ENCODE peak calls at places on chromosomes 16 and 17, in four cellular contexts. I, J, A and X are unnamed samples.

GRCh38 chr17:27491713-27492190 is 35.5 kb downstream of the KSR1 start:
- DNase-seq in I (no peak), J (no peak), A (no peak), X (peak; percentile 90)

GRCh38 chr16:49778202-49778601 is 77.7 kb downstream of the ZNF423 start:
- DNase-seq in I (no peak), J (no peak), A (no peak), X (no peak)

GRCh38 chr17:27848941-27849340 is 44.2 kb downstream of the LYRM9 start:
- DNase-seq in I (no peak), J (no peak), A (no peak), X (no peak)

GRCh38 chr17:82923366-82924113 is 83.7 kb upstream of the ZNF750 start:
- DNase-seq in I (no peak), J (no peak), A (no peak), X (no peak)

GRCh38 chr16:66357523-66357928 is 9.0 kb upstream of the CDH5 start:
- DNase-seq in I (no peak), J (no peak), A (peak; percentile 61), X (peak; percentile 74)

GRCh38 chr17:13311301-13311700 is 290.4 kb downstream of the HS3ST3A1 start:
- DNase-seq in I (no peak), J (no peak), A (no peak), X (no peak)

GRCh38 chr17:45289316-45290268 is 27.2 kb downstream of the MAP3K14 start:
- DNase-seq in I (no peak), J (no peak), A (no peak), X (no peak)

GRCh38 chr17:39787038-39787437 is 49.3 kb downstream of the GRB7 start:
- DNase-seq in I (no peak), J (no peak), A (no peak), X (no peak)

GRCh38 chr17:1590031-1590746 is 27.6 kb upstream of the PITPNA start:
- DNase-seq in I (no peak), J (no peak), A (peak; percentile 90), X (peak; percentile 49)

GRCh38 chr17:7586673-7587419 is 3.0 kb downstream of the SOX15 start:
- DNase-seq in I (no peak), J (peak; percentile 49), A (peak; percentile 62), X (peak; percentile 64)

GRCh38 chr16:75236232-75236631 is 15.2 kb downstream of the BCAR1 start:
- DNase-seq in I (no peak), J (no peak), A (no peak), X (no peak)

GRCh38 chr17:45857977-45858708 is 13.5 kb downstream of the SPPL2C start:
- DNase-seq in I (no peak), J (peak; percentile 70), A (peak; percentile 40), X (peak; percentile 40)

GRCh38 chr17:31126318-31126717 is 31.5 kb downstream of the NF1 start:
- DNase-seq in I (no peak), J (no peak), A (no peak), X (no peak)

GRCh38 chr17:81928497-81929252 is 1.1 kb upstream of the MAFG start:
- DNase-seq in I (no peak), J (no peak), A (no peak), X (no peak)

GRCh38 chr16:74186589-74186988 is 110.0 kb upstream of the PSMD7 start:
- DNase-seq in I (no peak), J (no peak), A (no peak), X (no peak)

GRCh38 chr17:48043171-48043570 is 5.0 kb upstream of the NFE2L1 start:
- DNase-seq in I (no peak), J (no peak), A (no peak), X (no peak)

GRCh38 chr16:89358030-89359005 is 132.0 kb downstream of the ANKRD11 start:
- DNase-seq in I (no peak), J (no peak), A (no peak), X (no peak)

GRCh38 chr17:65589321-65589720 is 27.9 kb upstream of the AXIN2 start:
- DNase-seq in I (no peak), J (no peak), A (no peak), X (no peak)

GRCh38 chr17:40598021-40598927 is 33.0 kb upstream of the CCR7 start:
- DNase-seq in I (no peak), J (no peak), A (no peak), X (no peak)

GRCh38 chr16:48003226-48003907 is 152.4 kb downstream of the ABCC12 start:
- DNase-seq in I (no peak), J (peak; percentile 39), A (no peak), X (no peak)

GRCh38 chr17:79305831-79306687 is 231.4 kb downstream of the ENGASE start:
- DNase-seq in I (no peak), J (no peak), A (no peak), X (peak; percentile 73)

GRCh38 chr16:14007460-14007859 is 63.7 kb upstream of the MRTFB start:
- DNase-seq in I (peak; percentile 62), J (no peak), A (no peak), X (no peak)

GRCh38 chr16:15606521-15607220 is 36.3 kb downstream of the MARF1 start:
- DNase-seq in I (no peak), J (no peak), A (no peak), X (no peak)
- H2AFZ ChIP-seq in I (no peak overlapping the region), J (no peak overlapping the region), A (no peak overlapping the region), X (no peak overlapping the region)

DNA sequence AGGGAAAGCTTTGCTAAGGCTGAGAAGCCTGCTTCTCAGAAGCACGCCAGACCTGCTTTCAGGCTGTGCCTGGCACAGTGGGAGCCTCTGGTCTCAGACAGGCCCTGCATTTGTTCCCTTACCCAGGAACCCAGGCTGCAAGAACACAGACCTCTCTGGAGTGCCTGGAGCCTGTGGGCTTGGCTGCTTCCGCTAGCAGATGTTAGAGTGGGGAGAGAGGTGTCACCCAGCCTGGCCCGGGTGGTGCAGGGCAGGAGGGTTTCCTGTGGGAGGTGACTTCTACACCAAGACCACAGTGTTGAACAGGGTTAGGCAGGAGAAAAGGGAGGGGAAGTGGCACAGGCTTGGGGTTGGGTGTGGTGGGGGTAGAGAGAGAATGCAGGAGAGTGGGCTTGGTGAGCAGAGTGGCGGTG is 35.8 kb upstream of the ADGRG1 start:
- DNase-seq in I (no peak), J (no peak), A (no peak), X (no peak)
- TF ChIP-seq BRCA1 in I (no peak), J (no peak), A (no peak), X (no peak)

GRCh38 chr17:76357597-76358158 is 4.0 kb upstream of the PRPSAP1 start:
- DNase-seq in I (no peak), J (no peak), A (peak; percentile 47), X (no peak)

GRCh38 chr17:76354317-76354729 is 607 bp upstream of the PRPSAP1 start:
- DNase-seq in I (no peak), J (no peak), A (no peak), X (no peak)

GRCh38 chr17:76359375-76359774 is 5.7 kb upstream of the PRPSAP1 start:
- DNase-seq in I (no peak), J (no peak), A (no peak), X (no peak)

GRCh38 chr17:76354747-76355310 is 1.1 kb upstream of the PRPSAP1 start:
- DNase-seq in I (no peak), J (peak; percentile 48), A (no peak), X (peak; percentile 96)

DNA sequence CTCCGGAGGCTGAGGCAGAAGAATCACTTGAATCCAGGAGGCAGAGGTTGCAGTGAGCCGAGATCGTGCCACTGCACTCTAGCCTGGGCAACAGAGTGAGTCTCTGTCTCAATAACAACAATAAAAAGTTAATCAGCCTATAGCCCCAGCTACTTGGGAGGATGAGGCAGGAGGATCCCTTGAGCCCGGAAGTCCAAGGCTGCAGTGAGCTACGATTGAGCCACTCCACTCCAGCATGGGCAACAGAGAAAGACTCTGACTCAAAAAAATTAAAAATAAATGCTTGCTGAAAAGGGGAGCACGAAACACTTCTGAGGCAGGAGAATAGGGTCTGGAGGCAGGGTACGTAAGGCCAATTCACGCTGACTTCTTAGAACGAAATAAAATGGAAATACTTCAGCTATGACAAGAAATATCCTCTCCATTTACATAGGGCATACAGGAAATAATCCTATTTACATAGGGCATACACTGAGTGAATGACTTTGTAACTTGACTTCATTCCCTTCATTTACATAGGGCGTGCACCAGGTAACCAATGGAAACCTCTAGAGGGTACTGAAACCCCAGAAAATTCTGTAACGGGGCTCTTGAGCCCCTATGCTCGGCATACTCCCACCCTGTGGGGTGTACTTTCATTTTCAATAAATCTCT is 3.2 kb upstream of the PRPSAP1 start:
- DNase-seq in I (no peak), J (no peak), A (peak; percentile 83), X (no peak)
- H2AFZ ChIP-seq in I (peak overlapping the region; percentile 75), J (no peak overlapping the region), A (peak overlapping the region; percentile 15), X (no peak overlapping the region)

GRCh38 chr17:63946440-63947363 is 14.6 kb upstream of the CD79B start:
- DNase-seq in I (no peak), J (peak; percentile 85), A (peak; percentile 48), X (peak; percentile 91)
- TF ChIP-seq BRCA1 in I (no peak), J (no peak), A (no peak), X (no peak)

DNA sequence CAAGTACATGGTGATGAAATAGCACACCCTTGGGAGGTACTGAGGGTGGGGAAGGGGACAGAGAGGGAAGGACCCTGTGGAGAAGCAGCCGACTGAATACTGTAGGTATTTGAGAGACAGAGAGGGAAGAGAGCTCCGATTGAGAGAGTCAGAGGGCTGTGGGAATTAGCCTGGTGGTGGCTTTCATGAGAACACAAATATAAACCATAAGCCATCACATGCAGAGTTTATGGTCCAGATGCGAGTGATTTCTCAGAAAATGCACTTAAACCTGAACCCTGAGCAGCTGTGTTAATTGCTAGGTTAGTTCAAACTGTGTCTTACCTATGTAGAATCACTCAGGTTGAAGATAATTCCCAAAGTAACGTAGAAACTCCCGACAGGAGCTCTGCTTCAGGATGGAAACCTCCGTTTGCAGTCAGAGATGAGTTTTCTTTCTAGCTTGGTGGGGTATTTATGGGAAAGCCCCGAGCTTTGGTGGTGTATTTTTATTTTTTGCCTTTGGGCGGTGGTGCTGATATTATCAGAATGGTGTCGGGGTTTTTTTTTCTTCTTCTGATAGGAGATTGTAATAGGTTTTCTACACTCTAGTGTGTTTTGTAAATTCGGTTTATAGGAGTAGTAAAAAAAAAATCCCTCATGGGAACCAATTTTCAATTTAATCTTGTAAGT is 185.0 kb upstream of the CACNG5 start:
- DNase-seq in I (no peak), J (no peak), A (no peak), X (no peak)
- H2AFZ ChIP-seq in I (no peak overlapping the region), J (no peak overlapping the region), A (no peak overlapping the region), X (no peak overlapping the region)

DNA sequence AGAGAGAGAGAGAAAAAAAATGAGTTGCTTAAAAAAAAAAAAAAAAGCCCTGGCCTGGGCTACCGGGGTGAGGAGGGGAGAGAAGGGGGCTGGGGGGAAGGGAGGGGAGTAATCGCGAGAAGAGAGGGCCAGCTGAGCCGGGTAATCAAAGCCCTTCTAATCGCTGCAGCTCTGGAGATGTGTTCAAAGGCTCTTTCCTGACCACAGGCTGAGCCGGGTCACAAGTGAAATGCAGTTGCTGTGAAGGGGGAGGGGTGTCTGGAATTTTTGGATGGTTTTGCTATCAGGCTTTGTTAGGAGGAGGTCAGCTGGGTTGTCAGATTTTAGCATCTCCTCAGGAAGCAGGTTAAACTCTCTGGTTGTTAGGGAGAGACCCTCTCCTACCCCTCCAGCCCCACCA is 104.8 kb upstream of the ZFHX3 start:
- DNase-seq in I (no peak), J (peak; percentile 56), A (peak; percentile 48), X (no peak)
- TF ChIP-seq BRCA1 in I (no peak), J (no peak), A (no peak), X (no peak)